ENCODE peak calls at places on chromosomes 4 and X, in six cellular contexts. I is EL; W is GM10248; J is NK-92 treated with Interleukin-12 subunit alpha and Interleukin-12 subunit beta, amount 100 ng/mL, for 24 hours; N is AG09309; U is A549. D is an unnamed sample.

GRCh38 chr4:48375651-48376291 is 34.4 kb downstream of the SLAIN2 start:
- DNase-seq in I (peak; percentile 93), W (no peak), J (no peak), N (peak; percentile 55), U (no peak), D (peak; percentile 80)

GRCh38 chr4:56400560-56400959 is 13.3 kb upstream of the AASDH start:
- DNase-seq in I (no peak), W (no peak), J (no peak), N (no peak), U (no peak), D (no peak)

GRCh38 chr4:79982587-79983327 is 90.3 kb downstream of the ANTXR2 start:
- DNase-seq in I (peak; percentile 7), W (no peak), J (no peak), N (no peak), U (no peak), D (peak; percentile 22)

GRCh38 chrX:40130207-40130606 is 32.4 kb upstream of the BCOR start:
- DNase-seq in I (peak; percentile 86), W (no peak), J (no peak), N (no peak), U (peak; percentile 50), D (no peak)

GRCh38 chr4:164959896-164960295 is 17.6 kb downstream of the TRIM61 start:
- DNase-seq in I (peak; percentile 56), W (no peak), J (no peak), N (no peak), U (no peak), D (no peak)

GRCh38 chrX:136048446-136048845 is 63.2 kb downstream of the SLC9A6 start:
- DNase-seq in I (no peak), W (no peak), J (no peak), N (no peak), U (no peak), D (no peak)

GRCh38 chr4:38230821-38231583 is 270.8 kb downstream of the PTTG2 start:
- DNase-seq in I (no peak), W (no peak), J (no peak), N (no peak), U (no peak), D (no peak)

GRCh38 chr4:53676402-53676871 is 85.2 kb upstream of the LNX1 start:
- DNase-seq in I (peak; percentile 18), W (no peak), J (no peak), N (peak; percentile 55), U (no peak), D (peak; percentile 3)

GRCh38 chr4:184364100-184364921 is 110.0 kb downstream of the IRF2 start:
- DNase-seq in I (no peak), W (no peak), J (peak; percentile 75), N (no peak), U (no peak), D (no peak)

GRCh38 chr4:146638801-146639351 is at the start of gene POU4F2:
- DNase-seq in I (peak; percentile 37), W (peak; percentile 48), J (no peak), N (no peak), U (no peak), D (peak; percentile 11)

GRCh38 chrX:20432746-20433374 is 166.2 kb upstream of the RPS6KA3 start:
- DNase-seq in I (no peak), W (no peak), J (no peak), N (no peak), U (no peak), D (no peak)

GRCh38 chr4:147360301-147360700 is 120.6 kb upstream of the EDNRA start:
- DNase-seq in I (peak; percentile 64), W (no peak), J (no peak), N (peak; percentile 61), U (no peak), D (no peak)

GRCh38 chr4:17719106-17719505 is 62.3 kb downstream of the FAM184B start:
- DNase-seq in I (no peak), W (no peak), J (no peak), N (no peak), U (no peak), D (no peak)

GRCh38 chr4:146122398-146122797 is 53.1 kb upstream of the LSM6 start:
- DNase-seq in I (no peak), W (no peak), J (no peak), N (no peak), U (no peak), D (no peak)

GRCh38 chrX:45824471-45824870 is 623.8 kb upstream of the DIPK2B start:
- DNase-seq in I (peak; percentile 91), W (no peak), J (peak; percentile 27), N (peak; percentile 81), U (peak; percentile 73), D (peak; percentile 95)

GRCh38 chr4:4269856-4270255 is 20.1 kb downstream of the LYAR start:
- DNase-seq in I (peak; percentile 6), W (no peak), J (peak; percentile 19), N (no peak), U (no peak), D (peak; percentile 55)

GRCh38 chr4:185573651-185574199 is 38.4 kb upstream of the PDLIM3 start:
- DNase-seq in I (peak; percentile 75), W (no peak), J (no peak), N (no peak), U (peak; percentile 3), D (peak; percentile 88)

GRCh38 chr4:10115657-10116624 is 658 bp downstream of the WDR1 start:
- DNase-seq in I (peak; percentile 69), W (peak; percentile 80), J (peak; percentile 58), N (no peak), U (peak; percentile 62), D (no peak)

GRCh38 chr4:70721747-70722146 is at the start of gene RUFY3:
- DNase-seq in I (peak; percentile 87), W (no peak), J (no peak), N (peak; percentile 80), U (no peak), D (peak; percentile 61)

GRCh38 chrX:77668391-77669237 is 117.4 kb downstream of the ATRX start:
- DNase-seq in I (peak; percentile 41), W (no peak), J (no peak), N (no peak), U (peak; percentile 0), D (peak; percentile 21)

GRCh38 chr4:67765928-67766327 is 11.7 kb upstream of the GNRHR start:
- DNase-seq in I (no peak), W (no peak), J (no peak), N (no peak), U (no peak), D (no peak)

GRCh38 chrX:139106111-139106510 is 394.6 kb upstream of the FGF13 start:
- DNase-seq in I (no peak), W (no peak), J (no peak), N (no peak), U (no peak), D (no peak)

GRCh38 chrX:140343226-140343873 is 161.5 kb downstream of the SOX3 start:
- DNase-seq in I (peak; percentile 1), W (no peak), J (no peak), N (no peak), U (no peak), D (no peak)

GRCh38 chrX:3527811-3528210 is 181.4 kb upstream of the MXRA5 start:
- DNase-seq in I (peak; percentile 25), W (no peak), J (no peak), N (no peak), U (no peak), D (no peak)